ENCODE peak calls at places on chromosomes 6 and 20, in five cellular contexts. H is HepG2, Y is NT2/D1, B is GM12878, I is H1. A is an unnamed sample.

GRCh38 chr20:36582322-36582721 is 8.9 kb downstream of the TGIF2 start:
- DNase-seq in H (no peak), B (no peak), Y (no peak), I (no peak), A (no peak)

GRCh38 chr20:42392417-42392816 is 774.2 kb upstream of the CHD6 start:
- DNase-seq in B (no peak), H (no peak), Y (no peak), I (no peak), A (no peak)

GRCh38 chr6:167566711-167567141 is 241.8 kb downstream of the TTLL2 start:
- DNase-seq in H (no peak), B (no peak), Y (no peak), I (no peak), A (no peak)

GRCh38 chr6:125481056-125481455 is 179.3 kb upstream of the HDDC2 start:
- DNase-seq in H (no peak), I (no peak), B (no peak), Y (no peak), A (no peak)

GRCh38 chr6:82246802-82247633 is 526 bp downstream of the IBTK start:
- DNase-seq in Y (no peak), B (no peak), H (peak), I (no peak), A (peak)

GRCh38 chr6:109330263-109330662 is 52.0 kb downstream of the CD164 start:
- DNase-seq in B (no peak), Y (no peak), I (no peak), H (no peak), A (no peak)

GRCh38 chr20:539848-540247 is 3.7 kb downstream of the CSNK2A1 start:
- DNase-seq in B (no peak), Y (no peak), H (peak), I (no peak), A (no peak)

GRCh38 chr20:1323256-1323655 is 5.7 kb downstream of the SDCBP2 start:
- DNase-seq in H (no peak), B (no peak), I (no peak), Y (no peak), A (no peak)

GRCh38 chr20:35680464-35681183 is 15.9 kb upstream of the CPNE1 start:
- DNase-seq in I (no peak), H (no peak), B (no peak), Y (no peak), A (no peak)

GRCh38 chr6:159463440-159463839 is 229.6 kb downstream of the SOD2 start:
- DNase-seq in B (no peak), I (no peak), H (no peak), Y (no peak), A (peak)

GRCh38 chr20:61710108-61710507 is 355.6 kb downstream of the TAF4 start:
- DNase-seq in H (no peak), Y (no peak), B (no peak), I (no peak), A (no peak)

GRCh38 chr6:34235605-34236422 is 859 bp upstream of the HMGA1 start:
- DNase-seq in B (no peak), H (no peak), I (no peak), Y (no peak), A (no peak)

GRCh38 chr6:8059129-8059528 is 5.1 kb downstream of the BLOC1S5 start:
- DNase-seq in H (no peak), B (no peak), I (no peak), Y (no peak), A (no peak)

GRCh38 chr6:54892831-54893230 is 46.3 kb downstream of the FAM83B start:
- DNase-seq in B (no peak), H (no peak), I (no peak), Y (no peak), A (no peak)

GRCh38 chr6:103675807-103676406 is 1183.8 kb downstream of the HACE1 start:
- DNase-seq in Y (no peak), H (no peak), I (no peak), B (no peak), A (no peak)

GRCh38 chr6:36609582-36609981 is 15.4 kb downstream of the SRSF3 start:
- DNase-seq in I (no peak), H (no peak), B (no peak), Y (no peak), A (no peak)

GRCh38 chr20:37596890-37597539 is 69.3 kb upstream of the BLCAP start:
- DNase-seq in B (no peak), H (no peak), Y (no peak), I (no peak), A (no peak)

GRCh38 chr6:141313986-141314385 is 818.7 kb upstream of the GJE1 start:
- DNase-seq in Y (no peak), B (no peak), I (no peak), H (peak), A (no peak)

GRCh38 chr6:8513174-8513573 is 77.8 kb upstream of the SLC35B3 start:
- DNase-seq in Y (no peak), I (no peak), B (no peak), H (no peak), A (no peak)

GRCh38 chr6:32167154-32167760 is 2.9 kb downstream of the EGFL8 start:
- DNase-seq in Y (no peak), B (no peak), H (no peak), I (no peak), A (no peak)

GRCh38 chr6:25054469-25054868 is 118.7 kb upstream of the RIPOR2 start:
- DNase-seq in H (no peak), B (no peak), I (no peak), Y (no peak), A (no peak)

GRCh38 chr20:41180599-41181333 is 43.4 kb downstream of the PLCG1 start:
- DNase-seq in H (peak), Y (no peak), I (no peak), B (no peak), A (no peak)

GRCh38 chr6:129955584-129955983 is 62.8 kb upstream of the L3MBTL3 start:
- DNase-seq in Y (no peak), B (no peak), H (no peak), I (no peak), A (no peak)

GRCh38 chr6:158861686-158862381 is 42.7 kb upstream of the EZR start:
- DNase-seq in H (no peak), Y (no peak), B (no peak), I (no peak), A (no peak)

GRCh38 chr6:49462599-49462926 is 490 bp downstream of the MMUT start:
- DNase-seq in I (no peak), B (no peak), Y (no peak), H (no peak), A (peak)

GRCh38 chr6:168560126-168560525 is 119.1 kb downstream of the SMOC2 start:
- DNase-seq in B (no peak), H (no peak), I (no peak), Y (no peak), A (no peak)

GRCh38 chr6:26556263-26557070 is 18.3 kb downstream of the HMGN4 start:
- DNase-seq in H (peak), I (no peak), B (no peak), Y (no peak), A (no peak)

GRCh38 chr6:156832166-156832743 is 55.1 kb downstream of the ARID1B start:
- DNase-seq in Y (no peak), I (no peak), B (no peak), H (no peak), A (no peak)

GRCh38 chr20:58511364-58511763 is 3.8 kb downstream of the APCDD1L start:
- DNase-seq in Y (no peak), H (no peak), B (no peak), I (no peak), A (no peak)

GRCh38 chr6:119830494-119831295 is 481.1 kb upstream of the MAN1A1 start:
- DNase-seq in H (no peak), B (no peak), Y (no peak), I (no peak), A (no peak)
- TF ChIP-seq SUZ12 in H (no peak), B (no peak), Y (no peak), I (no peak), A (no peak)

DNA sequence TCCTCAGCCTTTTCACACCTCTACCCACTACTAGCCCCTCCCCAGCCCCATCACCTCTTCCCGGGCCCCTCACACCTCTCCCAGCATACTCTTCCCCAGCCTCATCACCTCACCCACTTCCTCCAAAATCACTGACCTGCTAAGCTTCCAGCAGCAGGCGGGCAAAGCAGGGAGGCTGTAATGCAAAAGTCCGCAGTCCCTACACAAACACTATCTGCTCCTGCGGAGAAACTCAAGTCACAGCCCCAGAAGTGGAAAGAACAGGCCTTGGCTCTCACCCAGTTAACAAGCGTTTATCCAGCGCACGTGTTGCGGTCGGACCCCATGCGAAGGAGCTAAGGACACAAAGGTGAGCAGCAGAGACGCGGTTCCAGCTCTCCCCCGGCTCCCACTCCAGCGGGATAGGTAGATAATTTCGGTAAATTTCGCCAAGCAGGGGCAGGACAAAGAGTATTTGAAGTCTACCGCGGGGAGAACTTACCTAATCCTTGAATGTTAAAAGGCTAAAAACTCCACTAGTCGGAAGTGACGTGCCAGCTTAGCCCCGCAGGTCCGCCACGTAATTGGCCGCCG is 768 bp upstream of the TRIM39 start:
- DNase-seq in B (peak), I (peak), H (no peak), Y (peak), A (peak)
- TF ChIP-seq SUZ12 in B (no peak), I (no peak), H (no peak), Y (no peak), A (no peak)

GRCh38 chr20:26208296-26209091 is 511.8 kb upstream of the ZNF337 start:
- DNase-seq in B (no peak), Y (peak), I (peak), H (no peak), A (peak)
- TF ChIP-seq SUZ12 in B (no peak), Y (no peak), I (peak), H (no peak), A (no peak)

GRCh38 chr6:149935668-149936067 is 6.1 kb upstream of the ULBP2 start:
- DNase-seq in I (no peak), H (no peak), Y (no peak), B (no peak), A (no peak)

GRCh38 chr6:149933461-149933860 is 8.4 kb upstream of the ULBP2 start:
- DNase-seq in H (no peak), B (no peak), Y (no peak), I (no peak), A (no peak)

GRCh38 chr6:149933036-149933435 is 8.8 kb upstream of the ULBP2 start:
- DNase-seq in B (no peak), I (no peak), Y (no peak), H (no peak), A (no peak)

GRCh38 chr6:149935246-149935645 is 6.6 kb upstream of the ULBP2 start:
- DNase-seq in I (no peak), Y (no peak), H (no peak), B (no peak), A (no peak)

GRCh38 chr6:149934249-149935156 is 7.3 kb upstream of the ULBP2 start:
- DNase-seq in Y (no peak), I (no peak), B (peak), H (peak), A (peak)
- TF ChIP-seq SUZ12 in Y (no peak), I (no peak), B (no peak), H (no peak), A (no peak)

DNA sequence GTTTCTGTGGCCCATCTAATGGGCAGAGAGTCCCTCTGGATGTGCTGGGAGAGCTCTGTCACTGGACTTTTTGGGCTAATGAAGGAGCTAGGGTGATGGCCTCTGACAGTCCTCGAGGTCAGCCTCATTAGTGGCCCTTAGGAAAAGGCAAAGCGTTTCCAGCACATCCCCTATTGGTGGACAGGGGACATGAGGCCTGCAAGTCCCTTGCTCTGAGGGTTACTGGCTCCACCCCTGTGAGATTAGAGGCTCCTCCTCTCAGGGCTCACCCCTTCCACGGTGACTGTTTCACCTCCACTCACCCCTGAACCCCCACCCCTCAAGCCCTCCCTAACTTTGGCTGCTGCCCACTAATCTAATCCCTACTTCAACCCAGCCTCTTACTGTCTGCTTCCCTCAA is 12.8 kb upstream of the FANCE start:
- DNase-seq in H (no peak), I (no peak), Y (no peak), B (no peak), A (no peak)
- TF ChIP-seq SUZ12 in H (no peak), I (no peak), Y (no peak), B (no peak), A (no peak)

A was measured in HEK293T.